ENCODE peak calls at places on chromosomes 1 and 21, in six cellular contexts. One of them, this sample, is unnamed.

GRCh38 chr1:174996474-174996873 is 3.3 kb upstream of the CACYBP start:
- DNase-seq in HFFc6: peak
- DNase-seq in GM12865: no peak
- DNase-seq in left lung: no peak
- DNase-seq in colonic mucosa: no peak
- DNase-seq in stomach: no peak
- DNase-seq in this sample: no peak

GRCh38 chr1:3369437-3370076 is 84.9 kb upstream of the ARHGEF16 start:
- DNase-seq in HFFc6: peak
- DNase-seq in GM12865: no peak
- DNase-seq in left lung: no peak
- DNase-seq in colonic mucosa: no peak
- DNase-seq in stomach: peak
- DNase-seq in this sample: no peak

GRCh38 chr1:199799116-199799515 is 228.4 kb upstream of the NR5A2 start:
- DNase-seq in HFFc6: no peak
- DNase-seq in GM12865: no peak
- DNase-seq in left lung: peak
- DNase-seq in colonic mucosa: no peak
- DNase-seq in stomach: no peak
- DNase-seq in this sample: no peak

GRCh38 chr1:2981388-2981787 is 39.9 kb upstream of the ACTRT2 start:
- DNase-seq in HFFc6: no peak
- DNase-seq in GM12865: no peak
- DNase-seq in left lung: no peak
- DNase-seq in colonic mucosa: no peak
- DNase-seq in stomach: peak
- DNase-seq in this sample: no peak

GRCh38 chr1:46442317-46443161 is 47.1 kb upstream of the DMBX1 start:
- DNase-seq in HFFc6: peak
- DNase-seq in GM12865: peak
- DNase-seq in left lung: peak
- DNase-seq in colonic mucosa: peak
- DNase-seq in stomach: peak
- DNase-seq in this sample: peak

GRCh38 chr1:25658791-25659431 is 42.3 kb downstream of the MAN1C1 start:
- DNase-seq in HFFc6: no peak
- DNase-seq in GM12865: no peak
- DNase-seq in left lung: no peak
- DNase-seq in colonic mucosa: peak
- DNase-seq in stomach: peak
- DNase-seq in this sample: no peak

GRCh38 chr1:117812868-117813511 is 116.4 kb downstream of the GDAP2 start:
- DNase-seq in HFFc6: peak
- DNase-seq in GM12865: no peak
- DNase-seq in left lung: no peak
- DNase-seq in colonic mucosa: no peak
- DNase-seq in stomach: no peak
- DNase-seq in this sample: no peak

GRCh38 chr1:196324345-196324744 is 283.9 kb downstream of the KCNT2 start:
- DNase-seq in HFFc6: no peak
- DNase-seq in GM12865: no peak
- DNase-seq in left lung: no peak
- DNase-seq in colonic mucosa: no peak
- DNase-seq in stomach: no peak
- DNase-seq in this sample: no peak

GRCh38 chr1:53037159-53037558 is 24.9 kb upstream of the PODN start:
- DNase-seq in HFFc6: no peak
- DNase-seq in GM12865: no peak
- DNase-seq in left lung: no peak
- DNase-seq in colonic mucosa: no peak
- DNase-seq in stomach: no peak
- DNase-seq in this sample: no peak

GRCh38 chr1:119958223-119958622 is 61.9 kb upstream of the ADAM30 start:
- DNase-seq in HFFc6: no peak
- DNase-seq in GM12865: no peak
- DNase-seq in left lung: no peak
- DNase-seq in colonic mucosa: no peak
- DNase-seq in stomach: no peak
- DNase-seq in this sample: no peak

GRCh38 chr1:233470738-233471499 is 143.0 kb upstream of the KCNK1 start:
- DNase-seq in HFFc6: no peak
- DNase-seq in GM12865: no peak
- DNase-seq in left lung: no peak
- DNase-seq in colonic mucosa: no peak
- DNase-seq in stomach: no peak
- DNase-seq in this sample: no peak

GRCh38 chr1:943545-944340 is 15.3 kb downstream of the NOC2L start:
- DNase-seq in HFFc6: no peak
- DNase-seq in GM12865: no peak
- DNase-seq in left lung: no peak
- DNase-seq in colonic mucosa: no peak
- DNase-seq in stomach: no peak
- DNase-seq in this sample: no peak

GRCh38 chr21:34987673-34988072 is 61.4 kb downstream of the RUNX1 start:
- DNase-seq in HFFc6: no peak
- DNase-seq in GM12865: no peak
- DNase-seq in left lung: no peak
- DNase-seq in colonic mucosa: no peak
- DNase-seq in stomach: no peak
- DNase-seq in this sample: no peak

GRCh38 chr1:229253170-229253974 is 17.5 kb upstream of the RAB4A start:
- DNase-seq in HFFc6: no peak
- DNase-seq in GM12865: no peak
- DNase-seq in left lung: no peak
- DNase-seq in colonic mucosa: no peak
- DNase-seq in stomach: no peak
- DNase-seq in this sample: peak

GRCh38 chr1:113758631-113759340 is 500 bp downstream of the PHTF1 start:
- DNase-seq in HFFc6: peak
- DNase-seq in GM12865: peak
- DNase-seq in left lung: peak
- DNase-seq in colonic mucosa: peak
- DNase-seq in stomach: peak
- DNase-seq in this sample: peak

GRCh38 chr21:41802684-41803083 is 35.8 kb upstream of the RIPK4 start:
- DNase-seq in HFFc6: no peak
- DNase-seq in GM12865: no peak
- DNase-seq in left lung: no peak
- DNase-seq in colonic mucosa: peak
- DNase-seq in stomach: no peak
- DNase-seq in this sample: no peak

GRCh38 chr21:37927711-37928110 is 11.5 kb upstream of the KCNJ6 start:
- DNase-seq in HFFc6: no peak
- DNase-seq in GM12865: no peak
- DNase-seq in left lung: no peak
- DNase-seq in colonic mucosa: no peak
- DNase-seq in stomach: no peak
- DNase-seq in this sample: no peak

GRCh38 chr1:185401019-185401418 is 84.0 kb upstream of the IVNS1ABP start:
- DNase-seq in HFFc6: no peak
- DNase-seq in GM12865: no peak
- DNase-seq in left lung: no peak
- DNase-seq in colonic mucosa: no peak
- DNase-seq in stomach: no peak
- DNase-seq in this sample: no peak

GRCh38 chr21:37331411-37331810 is 35.2 kb upstream of the DYRK1A start:
- DNase-seq in HFFc6: no peak
- DNase-seq in GM12865: no peak
- DNase-seq in left lung: no peak
- DNase-seq in colonic mucosa: no peak
- DNase-seq in stomach: no peak
- DNase-seq in this sample: no peak

GRCh38 chr1:50420283-50420682 is 3.0 kb downstream of the DMRTA2 start:
- DNase-seq in HFFc6: no peak
- DNase-seq in GM12865: no peak
- DNase-seq in left lung: no peak
- DNase-seq in colonic mucosa: no peak
- DNase-seq in stomach: no peak
- DNase-seq in this sample: no peak

GRCh38 chr21:42471716-42472330 is 24.2 kb downstream of the RSPH1 start:
- DNase-seq in HFFc6: no peak
- DNase-seq in GM12865: no peak
- DNase-seq in left lung: no peak
- DNase-seq in colonic mucosa: no peak
- DNase-seq in stomach: no peak
- DNase-seq in this sample: no peak

GRCh38 chr1:24308365-24309015 is 10.7 kb upstream of the GRHL3 start:
- DNase-seq in HFFc6: peak
- DNase-seq in GM12865: peak
- DNase-seq in left lung: no peak
- DNase-seq in colonic mucosa: no peak
- DNase-seq in stomach: no peak
- DNase-seq in this sample: no peak

GRCh38 chr1:78797108-78797781 is 147.6 kb downstream of the IFI44 start:
- DNase-seq in HFFc6: no peak
- DNase-seq in GM12865: peak
- DNase-seq in left lung: no peak
- DNase-seq in colonic mucosa: no peak
- DNase-seq in stomach: no peak
- DNase-seq in this sample: no peak

GRCh38 chr1:210332719-210333398 is 4.2 kb downstream of the HHAT start:
- DNase-seq in HFFc6: no peak
- DNase-seq in GM12865: peak
- DNase-seq in left lung: no peak
- DNase-seq in colonic mucosa: no peak
- DNase-seq in stomach: no peak
- DNase-seq in this sample: no peak

GRCh38 chr1:32127780-32128179 is 19.9 kb downstream of the KPNA6 start:
- DNase-seq in HFFc6: no peak
- DNase-seq in GM12865: no peak
- DNase-seq in left lung: no peak
- DNase-seq in colonic mucosa: no peak
- DNase-seq in stomach: no peak
- DNase-seq in this sample: no peak

DNA sequence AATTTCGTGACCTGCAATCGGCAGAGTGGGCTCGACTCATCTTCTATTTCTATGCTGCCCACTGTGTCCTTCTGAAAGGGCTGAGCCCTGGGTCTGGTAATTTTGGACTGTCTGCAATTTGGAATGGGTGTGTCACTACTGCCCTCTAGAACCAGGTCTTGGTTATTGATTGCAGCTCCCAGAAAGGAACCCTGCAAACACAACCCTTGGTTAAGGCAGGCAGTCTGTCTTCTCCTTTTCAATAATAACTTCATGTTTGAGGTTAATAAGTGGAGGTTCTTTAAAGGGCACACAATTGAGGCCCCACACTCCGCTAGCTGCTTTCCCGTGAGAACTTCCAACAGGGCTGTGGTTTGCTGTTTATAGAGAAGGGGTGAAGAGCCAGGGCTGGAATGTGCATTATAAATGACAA is 79.9 kb upstream of the LYST start:
- DNase-seq in HFFc6: peak
- DNase-seq in GM12865: peak
- DNase-seq in left lung: no peak
- DNase-seq in colonic mucosa: peak
- DNase-seq in stomach: no peak
- DNase-seq in this sample: peak
- TF ChIP-seq CTCF in HFFc6: peak
- TF ChIP-seq CTCF in GM12865: peak
- TF ChIP-seq CTCF in left lung: no peak
- TF ChIP-seq CTCF in colonic mucosa: no peak
- TF ChIP-seq CTCF in stomach: peak
- TF ChIP-seq CTCF in this sample: no peak

DNA sequence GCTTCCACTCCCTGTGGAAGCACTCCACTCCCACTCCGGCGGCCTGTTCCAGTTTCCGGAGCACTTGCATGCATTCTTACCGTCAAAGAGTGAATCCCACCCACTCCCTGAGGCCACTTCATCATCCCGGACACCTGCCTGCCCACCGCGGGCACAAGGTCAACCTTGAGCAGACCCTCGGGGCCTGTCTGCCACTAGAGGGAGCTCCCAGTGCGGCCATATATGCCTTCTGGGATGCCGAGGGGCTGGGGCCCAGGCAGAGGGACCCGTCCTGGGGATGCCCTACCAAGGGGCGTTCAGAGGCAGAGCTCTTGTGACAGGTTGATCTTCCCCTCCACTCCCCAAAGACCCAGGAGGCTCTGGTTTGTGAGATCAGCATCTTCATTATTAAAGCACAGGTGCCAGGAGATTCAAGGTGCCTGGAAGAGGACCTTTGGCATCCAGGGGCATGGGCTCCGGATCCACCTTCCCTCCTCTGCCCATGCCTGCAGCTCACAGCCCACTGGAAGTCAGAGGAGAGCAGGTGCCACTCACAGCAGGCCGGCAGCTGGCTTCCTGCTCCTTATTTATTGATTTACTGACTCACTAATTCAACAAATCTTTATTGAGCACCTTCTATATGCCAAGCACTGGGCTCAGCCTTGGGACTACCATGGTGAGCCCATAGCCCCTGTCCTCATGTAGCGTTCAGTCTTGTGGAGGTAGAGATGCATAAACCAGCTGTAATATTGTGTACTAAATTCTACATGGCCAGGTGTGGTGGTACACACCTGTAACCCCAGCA is 47.3 kb downstream of the UBIAD1 start:
- DNase-seq in HFFc6: no peak
- DNase-seq in GM12865: peak
- DNase-seq in left lung: no peak
- DNase-seq in colonic mucosa: peak
- DNase-seq in stomach: no peak
- DNase-seq in this sample: peak
- TF ChIP-seq CTCF in HFFc6: peak
- TF ChIP-seq CTCF in GM12865: peak
- TF ChIP-seq CTCF in left lung: peak
- TF ChIP-seq CTCF in colonic mucosa: peak
- TF ChIP-seq CTCF in stomach: peak
- TF ChIP-seq CTCF in this sample: peak

GRCh38 chr1:27300341-27301051 is 21.5 kb upstream of the TMEM222 start:
- DNase-seq in HFFc6: peak
- DNase-seq in GM12865: peak
- DNase-seq in left lung: peak
- DNase-seq in colonic mucosa: peak
- DNase-seq in stomach: peak
- DNase-seq in this sample: peak
- TF ChIP-seq CTCF in HFFc6: peak
- TF ChIP-seq CTCF in GM12865: peak
- TF ChIP-seq CTCF in left lung: peak
- TF ChIP-seq CTCF in colonic mucosa: peak
- TF ChIP-seq CTCF in stomach: peak
- TF ChIP-seq CTCF in this sample: peak

GRCh38 chr1:178690496-178690895 is 34.5 kb upstream of the RALGPS2 start:
- DNase-seq in HFFc6: no peak
- DNase-seq in GM12865: no peak
- DNase-seq in left lung: no peak
- DNase-seq in colonic mucosa: no peak
- DNase-seq in stomach: no peak
- DNase-seq in this sample: no peak

GRCh38 chr1:178689769-178690168 is 35.3 kb upstream of the RALGPS2 start:
- DNase-seq in HFFc6: no peak
- DNase-seq in GM12865: no peak
- DNase-seq in left lung: no peak
- DNase-seq in colonic mucosa: no peak
- DNase-seq in stomach: no peak
- DNase-seq in this sample: no peak

GRCh38 chr1:178692564-178693327 is 32.3 kb upstream of the RALGPS2 start:
- DNase-seq in HFFc6: no peak
- DNase-seq in GM12865: no peak
- DNase-seq in left lung: no peak
- DNase-seq in colonic mucosa: no peak
- DNase-seq in stomach: no peak
- DNase-seq in this sample: no peak

GRCh38 chr1:178694923-178695525 is 30.0 kb upstream of the RALGPS2 start:
- DNase-seq in HFFc6: no peak
- DNase-seq in GM12865: no peak
- DNase-seq in left lung: no peak
- DNase-seq in colonic mucosa: no peak
- DNase-seq in stomach: no peak
- DNase-seq in this sample: no peak

GRCh38 chr1:178693368-178693767 is 31.7 kb upstream of the RALGPS2 start:
- DNase-seq in HFFc6: no peak
- DNase-seq in GM12865: no peak
- DNase-seq in left lung: no peak
- DNase-seq in colonic mucosa: no peak
- DNase-seq in stomach: no peak
- DNase-seq in this sample: no peak
- TF ChIP-seq CTCF in HFFc6: peak
- TF ChIP-seq CTCF in GM12865: no peak
- TF ChIP-seq CTCF in left lung: no peak
- TF ChIP-seq CTCF in colonic mucosa: no peak
- TF ChIP-seq CTCF in stomach: no peak
- TF ChIP-seq CTCF in this sample: no peak

This sample was measured in Calu3.